ENCODE peak calls at places on chromosomes 4 and X, in nine cellular contexts. N, P, E, A, C, R, I, Z and L are unnamed samples.
A peak's percentile ranks its signal among the peaks of the same experiment; 100 is the strongest.

GRCh38 chr4:54568184-54568583 is 89.6 kb upstream of the KIT start:
- DNase-seq in A (no peak), E (no peak), Z (no peak), C (no peak), R (no peak), P (peak; percentile 76), I (no peak), N (no peak), L (no peak)

GRCh38 chr4:6910340-6910959 is 824 bp downstream of the TBC1D14 start:
- DNase-seq in A (no peak), I (no peak), P (no peak), C (no peak), Z (no peak), R (peak; percentile 68), E (no peak), N (no peak), L (peak; percentile 76)

GRCh38 chr4:8740666-8741395 is 130.8 kb downstream of the HMX1 start:
- DNase-seq in A (no peak), N (no peak), Z (no peak), E (peak; percentile 76), P (no peak), I (peak; percentile 30), C (no peak), R (peak; percentile 42), L (peak; percentile 36)

GRCh38 chrX:153687121-153688039 is at the start of gene SLC6A8:
- DNase-seq in P (peak; percentile 92), N (peak; percentile 61), C (no peak), A (peak; percentile 82), I (peak; percentile 87), Z (no peak), R (peak; percentile 80), E (peak; percentile 92), L (peak; percentile 87)

GRCh38 chr4:184396001-184396400 is 78.3 kb downstream of the IRF2 start:
- DNase-seq in R (peak; percentile 14), A (no peak), C (no peak), N (no peak), Z (no peak), E (peak; percentile 45), I (no peak), P (no peak), L (no peak)

GRCh38 chrX:150806827-150807226 is 91.6 kb downstream of the CD99L2 start:
- DNase-seq in Z (no peak), C (no peak), P (no peak), E (no peak), N (no peak), I (no peak), R (no peak), A (no peak), L (no peak)

GRCh38 chrX:132093239-132093860 is 34.5 kb downstream of the FRMD7 start:
- DNase-seq in Z (no peak), E (no peak), N (no peak), P (no peak), C (no peak), I (no peak), A (no peak), R (no peak), L (no peak)

GRCh38 chr4:76943790-76944189 is 5.8 kb upstream of the SEPTIN11 start:
- DNase-seq in A (peak; percentile 64), E (no peak), R (no peak), C (no peak), I (no peak), P (peak; percentile 14), Z (no peak), N (no peak), L (no peak)

GRCh38 chr4:183609151-183609550 is 49.8 kb downstream of the RWDD4 start:
- DNase-seq in I (no peak), N (no peak), P (no peak), A (no peak), C (no peak), E (no peak), R (no peak), Z (no peak), L (no peak)

GRCh38 chr4:76546282-76547166 is 111.5 kb downstream of the SHROOM3 start:
- DNase-seq in C (no peak), A (peak; percentile 50), Z (no peak), I (no peak), R (no peak), P (peak; percentile 74), E (no peak), N (peak; percentile 33), L (peak; percentile 64)

GRCh38 chrX:20248592-20249192 is 18.0 kb downstream of the RPS6KA3 start:
- DNase-seq in P (no peak), R (no peak), Z (no peak), N (no peak), C (no peak), E (no peak), A (no peak), I (no peak), L (no peak)

GRCh38 chr4:145679991-145680455 is at the start of gene C4orf51:
- DNase-seq in E (no peak), R (no peak), P (peak; percentile 42), I (no peak), A (no peak), Z (no peak), C (no peak), N (no peak), L (no peak)

GRCh38 chr4:170025523-170026252 is 507 bp downstream of the MFAP3L start:
- DNase-seq in R (no peak), I (peak; percentile 67), N (no peak), Z (no peak), P (no peak), A (peak; percentile 49), C (no peak), E (peak; percentile 86), L (peak; percentile 67)